ENCODE peak calls at places on chromosomes 16 and 17, in six cellular contexts. G is NCI-H774; T is DMS153; I is stimulated activated CD4-positive, alpha-beta T cell treated with anti-CD3 and anti-CD28 coated beads, Interleukin-12 subunit alpha, Interleukin-12 subunit beta, amount 100 ng/mL, for 24 hours; Y is tibial nerve; V is left colon. H is an unnamed sample.

GRCh38 chr16:30470632-30471007 is 1.9 kb upstream of the ITGAL start:
- DNase-seq in T (no peak), V (no peak), Y (no peak), I (no peak), G (no peak), H (no peak)

GRCh38 chr16:85553436-85554113 is 59.5 kb upstream of the GSE1 start:
- DNase-seq in Y (no peak), V (no peak), I (no peak), G (peak; percentile 48), T (peak; percentile 67), H (peak; percentile 60)

GRCh38 chr17:35683588-35683987 is 47.9 kb upstream of the RASL10B start:
- DNase-seq in G (no peak), V (no peak), T (no peak), Y (no peak), I (no peak), H (no peak)

GRCh38 chr16:1218061-1218929 is 6.8 kb downstream of the TPSG1 start:
- DNase-seq in I (no peak), Y (no peak), V (no peak), G (no peak), T (no peak), H (no peak)

GRCh38 chr17:51423421-51424160 is 163.2 kb downstream of the UTP18 start:
- DNase-seq in Y (no peak), V (no peak), T (no peak), I (no peak), G (no peak), H (no peak)

GRCh38 chr17:15261063-15261817 is 3.9 kb downstream of the PMP22 start:
- DNase-seq in V (peak; percentile 39), G (no peak), Y (peak; percentile 32), I (no peak), T (no peak), H (no peak)

GRCh38 chr16:88461291-88462269 is 8.5 kb downstream of the ZFPM1 start:
- DNase-seq in Y (no peak), I (no peak), T (no peak), V (no peak), G (no peak), H (no peak)

GRCh38 chr17:78997231-78997741 is 12.3 kb downstream of the CANT1 start:
- DNase-seq in T (no peak), I (no peak), G (no peak), V (peak; percentile 36), Y (no peak), H (peak; percentile 0)

GRCh38 chr17:78879679-78880186 is 23.3 kb downstream of the CEP295NL start:
- DNase-seq in G (no peak), Y (peak; percentile 66), I (peak; percentile 17), V (peak; percentile 56), T (no peak), H (no peak)

GRCh38 chr17:4901648-4902344 is 1.1 kb downstream of the CHRNE start:
- DNase-seq in I (no peak), G (no peak), V (no peak), T (no peak), Y (peak; percentile 36), H (no peak)

GRCh38 chr17:55607736-55608341 is 96.6 kb upstream of the SMIM36 start:
- DNase-seq in I (no peak), Y (peak; percentile 40), T (peak; percentile 83), G (no peak), V (peak; percentile 70), H (no peak)

GRCh38 chr17:39745335-39746144 is 7.8 kb downstream of the GRB7 start:
- DNase-seq in V (no peak), Y (no peak), T (no peak), G (no peak), I (no peak), H (no peak)

GRCh38 chr17:78383725-78384471 is 5.4 kb downstream of the PGS1 start:
- DNase-seq in V (peak; percentile 78), Y (peak; percentile 70), G (no peak), I (peak; percentile 57), T (no peak), H (peak; percentile 31)

GRCh38 chr17:38572665-38573365 is 32.9 kb downstream of the SRCIN1 start:
- DNase-seq in Y (no peak), I (no peak), V (no peak), T (peak; percentile 29), G (peak; percentile 75), H (peak; percentile 52)

GRCh38 chr17:14779236-14779635 is 478.4 kb downstream of the HS3ST3B1 start:
- DNase-seq in I (no peak), T (no peak), Y (no peak), G (no peak), V (no peak), H (no peak)

GRCh38 chr17:42913527-42913926 is 12.9 kb downstream of the G6PC1 start:
- DNase-seq in I (no peak), V (no peak), T (no peak), Y (no peak), G (no peak), H (no peak)

GRCh38 chr16:66370786-66371684 is 4.5 kb downstream of the CDH5 start:
- DNase-seq in Y (no peak), T (no peak), V (no peak), I (no peak), G (no peak), H (no peak)

GRCh38 chr16:78985736-78986605 is 614.6 kb downstream of the MAF start:
- DNase-seq in I (no peak), G (no peak), Y (no peak), T (no peak), V (no peak), H (no peak)

GRCh38 chr17:71987634-71988033 is 133.2 kb upstream of the SOX9 start:
- DNase-seq in T (no peak), G (no peak), V (no peak), I (no peak), Y (no peak), H (no peak)

GRCh38 chr16:53985865-53986264 is 281.9 kb downstream of the FTO start:
- DNase-seq in V (no peak), I (no peak), Y (no peak), G (no peak), T (no peak), H (no peak)

GRCh38 chr17:62059394-62059793 is 5.7 kb downstream of the MED13 start:
- DNase-seq in I (no peak), T (no peak), Y (no peak), V (no peak), G (no peak), H (no peak)

GRCh38 chr16:89009343-89010209 is 32.6 kb upstream of the CBFA2T3 start:
- DNase-seq in I (no peak), V (no peak), T (no peak), G (no peak), Y (no peak), H (no peak)

GRCh38 chr16:55487048-55487803 is 8.2 kb downstream of the MMP2 start:
- DNase-seq in V (no peak), T (no peak), G (no peak), Y (peak; percentile 77), I (no peak), H (no peak)

GRCh38 chr16:70750893-70751467 is 50.0 kb downstream of the VAC14 start:
- DNase-seq in I (no peak), T (no peak), G (no peak), V (peak; percentile 69), Y (peak; percentile 73), H (no peak)

GRCh38 chr17:40177275-40177874 is at the start of gene RAPGEFL1:
- DNase-seq in I (peak; percentile 90), V (peak; percentile 84), Y (peak; percentile 74), G (peak; percentile 64), T (peak; percentile 44), H (peak; percentile 92)

GRCh38 chr16:88435437-88436355 is 17.4 kb upstream of the ZFPM1 start:
- DNase-seq in T (no peak), I (no peak), V (no peak), G (no peak), Y (no peak), H (no peak)

GRCh38 chr17:74852237-74853047 is 7.2 kb downstream of the GRIN2C start:
- DNase-seq in V (no peak), T (peak; percentile 88), Y (no peak), G (peak; percentile 7), I (peak; percentile 39), H (peak; percentile 92)